ENCODE peak calls at places on chromosome 14, in eight cellular contexts. One of them, this sample, is unnamed.

GRCh38 chr14:55752580-55753365 is 172.8 kb downstream of the KTN1 start:
- DNase-seq in Peyer's patch: no peak
- DNase-seq in esophagus squamous epithelium: no peak
- DNase-seq in heart left ventricle: no peak
- DNase-seq in DND-41: no peak
- DNase-seq in epithelial cell of esophagus: peak
- DNase-seq in AG10803: peak
- DNase-seq in endothelial cell of umbilical vein: peak
- DNase-seq in this sample: no peak

GRCh38 chr14:80310950-80311349 is 99.6 kb upstream of the DIO2 start:
- DNase-seq in AG10803: peak
- DNase-seq in Peyer's patch: no peak
- DNase-seq in epithelial cell of esophagus: no peak
- DNase-seq in heart left ventricle: no peak
- DNase-seq in endothelial cell of umbilical vein: peak
- DNase-seq in esophagus squamous epithelium: no peak
- DNase-seq in DND-41: no peak
- DNase-seq in this sample: no peak

GRCh38 chr14:98959958-98960616 is 311.9 kb downstream of the BCL11B start:
- DNase-seq in esophagus squamous epithelium: no peak
- DNase-seq in DND-41: no peak
- DNase-seq in heart left ventricle: no peak
- DNase-seq in epithelial cell of esophagus: no peak
- DNase-seq in Peyer's patch: no peak
- DNase-seq in endothelial cell of umbilical vein: no peak
- DNase-seq in AG10803: no peak
- DNase-seq in this sample: no peak

GRCh38 chr14:22300646-22301045 is 288.4 kb downstream of the DAD1 start:
- DNase-seq in endothelial cell of umbilical vein: no peak
- DNase-seq in esophagus squamous epithelium: no peak
- DNase-seq in epithelial cell of esophagus: no peak
- DNase-seq in DND-41: no peak
- DNase-seq in heart left ventricle: no peak
- DNase-seq in AG10803: no peak
- DNase-seq in Peyer's patch: no peak
- DNase-seq in this sample: no peak

GRCh38 chr14:73825551-73826188 is 26.0 kb upstream of the PTGR2 start:
- DNase-seq in endothelial cell of umbilical vein: peak
- DNase-seq in heart left ventricle: peak
- DNase-seq in AG10803: peak
- DNase-seq in Peyer's patch: peak
- DNase-seq in epithelial cell of esophagus: peak
- DNase-seq in DND-41: peak
- DNase-seq in esophagus squamous epithelium: peak
- DNase-seq in this sample: peak

GRCh38 chr14:88129306-88130056 is 124.5 kb downstream of the GPR65 start:
- DNase-seq in esophagus squamous epithelium: no peak
- DNase-seq in AG10803: peak
- DNase-seq in Peyer's patch: no peak
- DNase-seq in heart left ventricle: no peak
- DNase-seq in endothelial cell of umbilical vein: peak
- DNase-seq in DND-41: peak
- DNase-seq in epithelial cell of esophagus: peak
- DNase-seq in this sample: no peak

GRCh38 chr14:24944800-24945199 is 105.1 kb downstream of the STXBP6 start:
- DNase-seq in endothelial cell of umbilical vein: no peak
- DNase-seq in Peyer's patch: no peak
- DNase-seq in DND-41: no peak
- DNase-seq in esophagus squamous epithelium: no peak
- DNase-seq in AG10803: peak
- DNase-seq in heart left ventricle: no peak
- DNase-seq in epithelial cell of esophagus: no peak
- DNase-seq in this sample: no peak

GRCh38 chr14:77864085-77864484 is 64.2 kb downstream of the ADCK1 start:
- DNase-seq in Peyer's patch: no peak
- DNase-seq in DND-41: no peak
- DNase-seq in AG10803: no peak
- DNase-seq in heart left ventricle: no peak
- DNase-seq in esophagus squamous epithelium: no peak
- DNase-seq in epithelial cell of esophagus: no peak
- DNase-seq in endothelial cell of umbilical vein: no peak
- DNase-seq in this sample: no peak

GRCh38 chr14:104442107-104442551 is 137.4 kb upstream of the C14orf180 start:
- DNase-seq in esophagus squamous epithelium: no peak
- DNase-seq in endothelial cell of umbilical vein: no peak
- DNase-seq in DND-41: peak
- DNase-seq in AG10803: no peak
- DNase-seq in Peyer's patch: no peak
- DNase-seq in heart left ventricle: peak
- DNase-seq in epithelial cell of esophagus: no peak
- DNase-seq in this sample: no peak

GRCh38 chr14:81269100-81269978 is 48.6 kb upstream of the GTF2A1 start:
- DNase-seq in endothelial cell of umbilical vein: peak
- DNase-seq in DND-41: peak
- DNase-seq in epithelial cell of esophagus: peak
- DNase-seq in heart left ventricle: no peak
- DNase-seq in esophagus squamous epithelium: no peak
- DNase-seq in Peyer's patch: no peak
- DNase-seq in AG10803: peak
- DNase-seq in this sample: peak

GRCh38 chr14:74952195-74952665 is 3.2 kb downstream of the PGF start:
- DNase-seq in Peyer's patch: no peak
- DNase-seq in DND-41: no peak
- DNase-seq in heart left ventricle: no peak
- DNase-seq in epithelial cell of esophagus: no peak
- DNase-seq in AG10803: no peak
- DNase-seq in endothelial cell of umbilical vein: no peak
- DNase-seq in esophagus squamous epithelium: no peak
- DNase-seq in this sample: no peak

GRCh38 chr14:49552630-49553029 is 33.5 kb downstream of the RPS29 start:
- DNase-seq in endothelial cell of umbilical vein: no peak
- DNase-seq in AG10803: no peak
- DNase-seq in heart left ventricle: no peak
- DNase-seq in esophagus squamous epithelium: no peak
- DNase-seq in DND-41: no peak
- DNase-seq in Peyer's patch: no peak
- DNase-seq in epithelial cell of esophagus: no peak
- DNase-seq in this sample: no peak

GRCh38 chr14:49549881-49550280 is 36.3 kb downstream of the RPS29 start:
- DNase-seq in endothelial cell of umbilical vein: no peak
- DNase-seq in DND-41: no peak
- DNase-seq in AG10803: peak
- DNase-seq in heart left ventricle: no peak
- DNase-seq in epithelial cell of esophagus: peak
- DNase-seq in esophagus squamous epithelium: no peak
- DNase-seq in Peyer's patch: no peak
- DNase-seq in this sample: no peak

GRCh38 chr14:49549446-49549845 is 36.7 kb downstream of the RPS29 start:
- DNase-seq in Peyer's patch: no peak
- DNase-seq in endothelial cell of umbilical vein: no peak
- DNase-seq in esophagus squamous epithelium: no peak
- DNase-seq in DND-41: no peak
- DNase-seq in AG10803: no peak
- DNase-seq in heart left ventricle: no peak
- DNase-seq in epithelial cell of esophagus: no peak
- DNase-seq in this sample: no peak

GRCh38 chr14:49551569-49551968 is 34.6 kb downstream of the RPS29 start:
- DNase-seq in AG10803: no peak
- DNase-seq in esophagus squamous epithelium: no peak
- DNase-seq in endothelial cell of umbilical vein: no peak
- DNase-seq in DND-41: no peak
- DNase-seq in heart left ventricle: no peak
- DNase-seq in Peyer's patch: no peak
- DNase-seq in epithelial cell of esophagus: no peak
- DNase-seq in this sample: no peak

DNA sequence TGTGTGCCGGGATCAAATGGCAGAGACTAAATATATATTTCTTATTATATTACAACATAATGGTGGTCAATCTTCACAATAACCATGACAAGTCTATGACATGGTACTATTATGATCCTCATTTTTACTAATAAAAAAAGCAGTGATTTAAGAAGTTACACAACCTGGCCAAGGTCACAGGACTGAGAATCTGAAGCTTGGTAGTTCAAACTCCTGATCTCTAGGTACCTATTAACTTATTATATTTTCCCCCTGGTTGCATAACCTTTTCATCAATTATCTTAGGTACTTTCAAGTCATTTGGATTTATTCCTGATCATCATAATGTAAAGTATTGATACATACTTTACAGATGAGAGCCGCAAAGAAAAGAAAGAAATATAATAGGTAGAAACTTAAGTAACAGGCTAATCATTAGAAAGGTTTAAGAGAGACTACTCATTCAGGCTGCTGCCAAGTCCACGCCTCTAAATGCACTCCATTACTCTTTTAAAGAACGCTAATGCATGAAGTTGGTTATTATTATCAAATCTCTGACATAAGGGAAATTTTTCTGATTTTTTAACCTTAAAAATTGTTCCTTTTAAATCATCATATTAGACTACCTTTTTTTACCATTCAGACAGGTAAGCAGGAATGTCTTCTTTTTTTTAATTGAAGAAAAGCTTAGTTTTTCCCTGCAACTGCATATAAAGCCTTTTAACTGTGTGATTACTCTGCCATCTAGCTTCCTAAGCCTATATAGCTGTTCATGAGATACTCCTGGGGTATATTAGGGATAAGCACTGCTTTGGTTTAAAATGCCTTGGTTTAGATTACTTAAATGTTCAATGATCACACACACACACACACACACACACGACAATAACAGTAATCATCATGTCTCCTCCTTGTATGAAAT is 35.6 kb downstream of the RPS29 start:
- DNase-seq in endothelial cell of umbilical vein: peak
- DNase-seq in esophagus squamous epithelium: no peak
- DNase-seq in DND-41: no peak
- DNase-seq in Peyer's patch: no peak
- DNase-seq in epithelial cell of esophagus: peak
- DNase-seq in heart left ventricle: no peak
- DNase-seq in AG10803: no peak
- DNase-seq in this sample: no peak
- TF ChIP-seq CTCF in endothelial cell of umbilical vein: peak
- TF ChIP-seq CTCF in esophagus squamous epithelium: no peak
- TF ChIP-seq CTCF in DND-41: peak
- TF ChIP-seq CTCF in Peyer's patch: no peak
- TF ChIP-seq CTCF in epithelial cell of esophagus: peak
- TF ChIP-seq CTCF in heart left ventricle: peak
- TF ChIP-seq CTCF in AG10803: peak
- TF ChIP-seq CTCF in this sample: no peak

GRCh38 chr14:72742682-72743195 is 151.2 kb downstream of the DPF3 start:
- DNase-seq in DND-41: no peak
- DNase-seq in AG10803: no peak
- DNase-seq in esophagus squamous epithelium: no peak
- DNase-seq in Peyer's patch: no peak
- DNase-seq in epithelial cell of esophagus: no peak
- DNase-seq in endothelial cell of umbilical vein: no peak
- DNase-seq in heart left ventricle: no peak
- DNase-seq in this sample: no peak

GRCh38 chr14:72740504-72740961 is 153.4 kb downstream of the DPF3 start:
- DNase-seq in heart left ventricle: no peak
- DNase-seq in Peyer's patch: no peak
- DNase-seq in esophagus squamous epithelium: no peak
- DNase-seq in endothelial cell of umbilical vein: no peak
- DNase-seq in epithelial cell of esophagus: no peak
- DNase-seq in AG10803: no peak
- DNase-seq in DND-41: no peak
- DNase-seq in this sample: no peak

GRCh38 chr14:72740966-72741835 is 152.7 kb downstream of the DPF3 start:
- DNase-seq in Peyer's patch: no peak
- DNase-seq in DND-41: no peak
- DNase-seq in esophagus squamous epithelium: no peak
- DNase-seq in endothelial cell of umbilical vein: no peak
- DNase-seq in AG10803: no peak
- DNase-seq in epithelial cell of esophagus: no peak
- DNase-seq in heart left ventricle: no peak
- DNase-seq in this sample: no peak

GRCh38 chr14:72743626-72744025 is 150.3 kb downstream of the DPF3 start:
- DNase-seq in Peyer's patch: no peak
- DNase-seq in esophagus squamous epithelium: no peak
- DNase-seq in AG10803: peak
- DNase-seq in heart left ventricle: no peak
- DNase-seq in epithelial cell of esophagus: no peak
- DNase-seq in DND-41: no peak
- DNase-seq in endothelial cell of umbilical vein: no peak
- DNase-seq in this sample: no peak

DNA sequence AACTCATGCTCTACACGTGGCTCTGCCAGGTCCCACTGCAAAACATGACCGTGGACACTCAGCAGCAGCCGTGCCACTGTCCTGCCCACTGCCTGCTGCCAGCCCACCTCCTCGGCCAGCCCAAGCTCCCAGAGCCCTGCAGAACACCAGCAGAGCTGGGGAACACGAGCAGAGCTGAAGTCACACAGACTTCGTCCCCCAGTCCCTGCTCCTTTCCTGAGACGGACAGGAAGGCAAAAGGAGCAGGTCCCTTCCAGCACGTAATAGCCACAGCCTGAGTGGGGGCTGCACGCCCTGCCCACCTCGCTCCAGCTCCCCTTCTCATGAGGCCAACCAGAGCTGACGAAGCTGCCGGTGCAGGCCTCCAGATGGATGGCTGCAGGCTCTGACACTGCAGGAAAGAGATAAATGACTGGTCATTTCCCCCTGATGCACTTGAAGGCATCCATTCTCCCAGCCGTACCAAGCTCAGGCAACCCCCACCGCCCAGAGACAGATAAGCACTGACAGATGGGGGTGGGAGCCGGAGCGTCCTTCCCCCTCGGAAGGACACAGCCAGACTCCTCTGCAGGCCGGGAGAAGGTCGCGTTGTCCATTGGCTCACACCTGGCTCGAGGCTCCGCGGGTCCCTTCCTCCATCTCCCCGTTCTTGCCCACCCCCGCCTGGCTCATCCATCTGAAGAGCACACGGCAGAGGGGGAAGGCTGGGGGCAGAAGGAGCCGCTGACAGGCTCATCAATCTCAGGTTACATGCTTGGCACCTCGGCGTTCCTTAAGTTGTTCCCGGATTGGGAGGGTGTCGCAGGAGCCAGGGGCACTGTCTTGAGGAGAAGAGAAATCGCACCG is 151.8 kb downstream of the DPF3 start:
- DNase-seq in DND-41: no peak
- DNase-seq in esophagus squamous epithelium: no peak
- DNase-seq in epithelial cell of esophagus: no peak
- DNase-seq in Peyer's patch: no peak
- DNase-seq in endothelial cell of umbilical vein: peak
- DNase-seq in heart left ventricle: no peak
- DNase-seq in AG10803: no peak
- DNase-seq in this sample: no peak
- H3K4me3 ChIP-seq in DND-41: no peak
- H3K4me3 ChIP-seq in esophagus squamous epithelium: no peak
- H3K4me3 ChIP-seq in epithelial cell of esophagus: no peak
- H3K4me3 ChIP-seq in Peyer's patch: no peak
- H3K4me3 ChIP-seq in endothelial cell of umbilical vein: no peak
- H3K4me3 ChIP-seq in heart left ventricle: no peak
- H3K4me3 ChIP-seq in AG10803: no peak
- H3K4me3 ChIP-seq in this sample: no peak

GRCh38 chr14:20440882-20441281 is 4.9 kb upstream of the KLHL33 start:
- DNase-seq in heart left ventricle: no peak
- DNase-seq in epithelial cell of esophagus: no peak
- DNase-seq in endothelial cell of umbilical vein: peak
- DNase-seq in AG10803: no peak
- DNase-seq in DND-41: no peak
- DNase-seq in esophagus squamous epithelium: no peak
- DNase-seq in Peyer's patch: no peak
- DNase-seq in this sample: no peak
- TF ChIP-seq CTCF in heart left ventricle: no peak
- TF ChIP-seq CTCF in epithelial cell of esophagus: no peak
- TF ChIP-seq CTCF in endothelial cell of umbilical vein: no peak
- TF ChIP-seq CTCF in AG10803: no peak
- TF ChIP-seq CTCF in DND-41: no peak
- TF ChIP-seq CTCF in esophagus squamous epithelium: no peak
- TF ChIP-seq CTCF in Peyer's patch: no peak
- TF ChIP-seq CTCF in this sample: no peak

GRCh38 chr14:60061371-60061770 is 30.4 kb upstream of the PCNX4 start:
- DNase-seq in DND-41: no peak
- DNase-seq in Peyer's patch: no peak
- DNase-seq in epithelial cell of esophagus: peak
- DNase-seq in endothelial cell of umbilical vein: no peak
- DNase-seq in heart left ventricle: no peak
- DNase-seq in esophagus squamous epithelium: no peak
- DNase-seq in AG10803: peak
- DNase-seq in this sample: no peak
- H3K4me3 ChIP-seq in DND-41: no peak
- H3K4me3 ChIP-seq in Peyer's patch: no peak
- H3K4me3 ChIP-seq in epithelial cell of esophagus: no peak
- H3K4me3 ChIP-seq in endothelial cell of umbilical vein: no peak
- H3K4me3 ChIP-seq in heart left ventricle: no peak
- H3K4me3 ChIP-seq in esophagus squamous epithelium: no peak
- H3K4me3 ChIP-seq in AG10803: no peak
- H3K4me3 ChIP-seq in this sample: no peak